ENCODE peak calls at places on chromosomes 16 and 17, in five cellular contexts. O is stimulated activated CD8-positive, alpha-beta memory T cell treated with anti-CD3 and anti-CD28 coated beads, Interleukin-4, amount 100 ng/mL, for 24 hours; R is effector CD4-positive, alpha-beta T cell; G is nucleus accumbens; H is stimulated activated CD4-positive, alpha-beta T cell treated with anti-CD3 and anti-CD28 coated beads, Interleukin-2, amount 100 ng/mL, for 24 hours. U is an unnamed sample.

GRCh38 chr17:77973953-77974352 is 15.4 kb downstream of the TNRC6C start:
- DNase-seq in G (no peak), O (no peak), H (no peak), R (no peak), U (no peak)

GRCh38 chr16:49362230-49362629 is 11.4 kb upstream of the C16orf78 start:
- DNase-seq in R (no peak), O (no peak), H (no peak), G (no peak), U (no peak)

GRCh38 chr16:53511084-53511402 is 8.0 kb upstream of the AKTIP start:
- DNase-seq in G (no peak), O (no peak), R (no peak), H (no peak), U (no peak)

GRCh38 chr16:12706628-12707027 is 97.1 kb downstream of the CPPED1 start:
- DNase-seq in G (no peak), O (no peak), H (no peak), R (no peak), U (no peak)

GRCh38 chr16:57184890-57185445 is 871 bp downstream of the PSME3IP1 start:
- DNase-seq in H (no peak), O (no peak), R (no peak), G (no peak), U (no peak)

GRCh38 chr17:9900744-9901143 is 4.3 kb downstream of the RCVRN start:
- DNase-seq in O (no peak), H (no peak), R (no peak), G (no peak), U (peak)

GRCh38 chr17:57424777-57425188 is 168.5 kb downstream of the MSI2 start:
- DNase-seq in H (no peak), O (no peak), R (no peak), G (no peak), U (peak)

GRCh38 chr16:86783626-86784266 is 205.4 kb downstream of the FOXL1 start:
- DNase-seq in O (no peak), H (no peak), R (no peak), G (no peak), U (peak)

GRCh38 chr17:44970136-44970737 is 2.1 kb upstream of the C1QL1 start:
- DNase-seq in O (no peak), H (peak), R (no peak), G (no peak), U (peak)

GRCh38 chr17:57481901-57482300 is 225.6 kb downstream of the MSI2 start:
- DNase-seq in O (no peak), G (no peak), R (no peak), H (no peak), U (peak)

GRCh38 chr16:71351558-71351901 is 7.0 kb upstream of the CALB2 start:
- DNase-seq in R (no peak), O (no peak), G (no peak), H (no peak), U (no peak)

GRCh38 chr16:11632455-11632921 is 35.8 kb upstream of the SNN start:
- DNase-seq in O (no peak), G (no peak), H (no peak), R (no peak), U (peak)

GRCh38 chr16:54879681-54880080 is 51.0 kb upstream of the IRX5 start:
- DNase-seq in H (no peak), O (no peak), R (no peak), G (no peak), U (peak)

GRCh38 chr16:70769761-70770160 is 31.2 kb downstream of the VAC14 start:
- DNase-seq in G (no peak), R (no peak), O (no peak), H (no peak), U (no peak)

GRCh38 chr17:47265983-47266541 is 12.4 kb downstream of the ITGB3 start:
- DNase-seq in H (no peak), R (no peak), G (no peak), O (no peak), U (peak)

GRCh38 chr17:77054926-77055325 is 85.8 kb upstream of the SEC14L1 start:
- DNase-seq in G (no peak), R (no peak), O (no peak), H (no peak), U (no peak)

GRCh38 chr16:54655171-54655590 is 275.5 kb upstream of the IRX5 start:
- DNase-seq in R (no peak), G (no peak), O (no peak), H (no peak), U (no peak)

GRCh38 chr16:1008085-1008484 is 26.5 kb downstream of the SOX8 start:
- DNase-seq in H (no peak), R (no peak), G (no peak), O (no peak), U (no peak)

GRCh38 chr16:75019007-75019406 is 20.2 kb downstream of the ZNRF1 start:
- DNase-seq in R (no peak), H (no peak), O (no peak), G (no peak), U (peak)

GRCh38 chr16:77273-77806 is 685 bp upstream of the MPG start:
- DNase-seq in O (peak), R (no peak), H (peak), G (no peak), U (peak)

GRCh38 chr16:3577302-3577752 is at the start of gene NLRC3:
- DNase-seq in H (peak), R (peak), G (no peak), O (peak), U (no peak)

GRCh38 chr16:83532634-83533033 is 275.1 kb upstream of the HSBP1 start:
- DNase-seq in R (no peak), O (no peak), G (no peak), H (no peak), U (no peak)

GRCh38 chr16:84806256-84806889 is 13.4 kb upstream of the CRISPLD2 start:
- DNase-seq in H (no peak), G (no peak), O (no peak), R (no peak), U (peak)

GRCh38 chr17:65794572-65794971 is 233.1 kb upstream of the AXIN2 start:
- DNase-seq in H (no peak), O (no peak), G (no peak), R (no peak), U (peak)

GRCh38 chr16:48317614-48318013 is 67.6 kb downstream of the SIAH1 start:
- DNase-seq in H (no peak), O (no peak), G (no peak), R (no peak), U (peak)

GRCh38 chr17:58455491-58455890 is 32.7 kb downstream of the HSF5 start:
- DNase-seq in G (no peak), O (no peak), R (no peak), H (no peak), U (no peak)